ENCODE peak calls at places on chromosomes 6 and 20, in four cellular contexts. A, F, Y and Q are unnamed samples.
A peak's percentile ranks its signal among the peaks of the same experiment; 100 is the strongest.

GRCh38 chr6:154488802-154489437 is 21.6 kb downstream of the CNKSR3 start:
- DNase-seq in A (peak; percentile 8), Y (no peak), F (no peak), Q (no peak)

GRCh38 chr6:144315226-144315980 is 30.3 kb downstream of the UTRN start:
- DNase-seq in A (no peak), Y (no peak), F (no peak), Q (no peak)

GRCh38 chr20:37288091-37288490 is 1.4 kb upstream of the MANBAL start:
- DNase-seq in Y (no peak), F (no peak), A (no peak), Q (no peak)

GRCh38 chr6:106163966-106164877 is 78.1 kb downstream of the PRDM1 start:
- DNase-seq in F (no peak), Y (peak; percentile 51), A (no peak), Q (no peak)

GRCh38 chr6:107173779-107174178 is 58.5 kb upstream of the BEND3 start:
- DNase-seq in A (no peak), Y (no peak), F (no peak), Q (no peak)

GRCh38 chr6:74534485-74535211 is 671.2 kb downstream of the COL12A1 start:
- DNase-seq in Y (peak; percentile 23), A (no peak), F (peak; percentile 99), Q (no peak)

GRCh38 chr6:36028088-36028886 is 679 bp downstream of the MAPK14 start:
- DNase-seq in Y (no peak), F (peak; percentile 46), A (peak; percentile 32), Q (peak; percentile 33)

GRCh38 chr6:120918137-120918536 is 416.1 kb downstream of the TBC1D32 start:
- DNase-seq in A (no peak), Y (no peak), F (no peak), Q (no peak)

GRCh38 chr20:21202284-21202683 is 76.4 kb downstream of the KIZ start:
- DNase-seq in Y (no peak), A (peak; percentile 4), F (peak; percentile 16), Q (no peak)

GRCh38 chr6:157317129-157317814 is 6.0 kb downstream of the TMEM242 start:
- DNase-seq in Y (peak; percentile 47), A (peak; percentile 68), F (peak; percentile 48), Q (no peak)

GRCh38 chr6:113182370-113183141 is 674.6 kb upstream of the MARCKS start:
- DNase-seq in F (peak; percentile 2), Y (peak; percentile 41), A (no peak), Q (no peak)

GRCh38 chr6:31597006-31597405 is 4.2 kb upstream of the NCR3 start:
- DNase-seq in A (no peak), F (peak; percentile 61), Y (no peak), Q (no peak)

GRCh38 chr6:14450133-14451040 is 332.8 kb downstream of the CD83 start:
- DNase-seq in Y (no peak), A (no peak), F (no peak), Q (no peak)

GRCh38 chr6:83633149-83633548 is 75.8 kb downstream of the SNAP91 start:
- DNase-seq in A (no peak), Y (no peak), F (no peak), Q (no peak)

GRCh38 chr6:42704251-42704936 is 18.0 kb downstream of the PRPH2 start:
- DNase-seq in A (no peak), Y (no peak), F (peak; percentile 14), Q (no peak)

GRCh38 chr6:158402184-158402583 is 89.9 kb downstream of the TULP4 start:
- DNase-seq in Y (no peak), F (no peak), A (no peak), Q (no peak)

GRCh38 chr20:35117629-35118028 is 25.0 kb upstream of the TRPC4AP start:
- DNase-seq in Y (no peak), F (no peak), A (no peak), Q (no peak)

DNA sequence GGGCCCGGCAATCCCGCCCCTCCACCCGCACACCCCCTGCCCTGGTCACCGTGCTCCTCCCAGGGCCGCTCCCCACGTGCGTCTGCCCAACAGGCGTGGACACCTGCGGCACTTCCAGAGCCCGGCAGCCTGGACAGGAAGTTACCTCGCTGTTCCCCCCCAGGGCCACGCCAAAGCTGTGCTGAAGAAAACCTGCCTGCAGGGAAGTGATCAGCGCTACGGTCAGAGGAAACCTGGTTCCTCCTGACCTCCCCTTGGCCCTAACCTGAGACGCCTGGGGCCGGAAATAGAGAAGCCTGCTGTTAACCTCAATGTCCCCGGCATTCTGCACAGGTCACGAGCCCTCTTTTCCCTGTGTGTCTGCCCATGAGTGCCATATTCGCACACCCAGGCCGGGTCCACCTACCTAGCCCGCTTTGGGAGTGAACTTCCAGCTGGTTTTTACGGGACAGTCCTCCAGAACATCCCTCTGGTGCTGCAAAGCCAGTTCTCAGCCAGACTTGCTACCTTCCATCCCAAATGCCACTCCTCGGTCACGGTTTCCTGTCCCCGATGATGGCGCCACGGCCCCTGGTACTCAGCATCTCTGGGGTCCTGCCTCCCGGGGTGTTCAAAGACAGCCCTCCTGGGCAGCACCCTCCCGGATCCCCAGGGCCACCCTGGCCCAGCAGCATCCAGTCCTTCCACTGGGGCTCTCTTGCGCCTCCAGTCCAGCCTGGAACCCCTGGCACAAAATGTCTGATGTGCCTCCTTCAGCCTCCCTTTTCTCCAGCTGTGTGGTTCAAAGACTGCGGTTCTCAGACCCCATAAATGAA is 12.0 kb upstream of the IRF4 start:
- DNase-seq in Y (no peak), F (no peak), A (peak; percentile 49), Q (no peak)
- H3K4me3 ChIP-seq in Y (no peak overlapping the region), F (no peak overlapping the region), A (no peak overlapping the region), Q (no peak overlapping the region)

GRCh38 chr20:43096471-43096870 is 93.2 kb downstream of the PTPRT start:
- DNase-seq in Y (no peak), F (no peak), A (no peak), Q (no peak)
- H3K27me3 ChIP-seq in Y (no peaks in the 10 kb centered on the region), F (peaks cover 2% of the 10 kb centered on the region), A (peaks cover 68% of the 10 kb centered on the region), Q (no peaks in the 10 kb centered on the region)

DNA sequence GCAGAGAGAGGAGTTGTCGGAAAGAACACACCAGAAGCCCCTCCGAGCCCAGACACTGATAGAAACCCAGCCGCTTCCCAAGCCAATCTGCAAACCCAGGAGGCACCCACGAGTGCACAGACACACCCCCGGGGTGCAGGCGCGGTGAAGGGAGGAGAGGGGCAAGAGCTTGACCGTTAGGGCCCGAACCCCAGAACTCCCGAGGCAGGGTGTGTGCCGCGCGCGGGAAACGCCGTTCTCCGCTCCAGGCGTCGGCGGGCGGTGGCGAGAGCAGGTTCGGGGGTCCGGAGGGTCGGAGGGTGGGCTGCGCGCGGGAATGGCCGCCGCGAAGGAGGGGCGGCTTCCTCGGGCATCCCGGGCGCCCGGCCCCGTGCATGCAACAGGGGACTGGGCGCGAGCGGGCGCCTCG is 549 bp downstream of the ELOVL2 start:
- DNase-seq in Y (no peak), F (no peak), A (no peak), Q (peak; percentile 25)
- H3K4me3 ChIP-seq in Y (peak overlapping the region; percentile 59), F (peak overlapping the region; percentile 99), A (no peak overlapping the region), Q (no peak overlapping the region)

GRCh38 chr20:47546184-47547033 is 44.7 kb downstream of the NCOA3 start:
- DNase-seq in F (no peak), A (peak; percentile 30), Y (peak; percentile 83), Q (no peak)

GRCh38 chr20:47545499-47545898 is 43.8 kb downstream of the NCOA3 start:
- DNase-seq in Y (no peak), F (no peak), A (no peak), Q (no peak)

GRCh38 chr20:47549671-47550070 is 48.0 kb downstream of the NCOA3 start:
- DNase-seq in F (no peak), A (no peak), Y (no peak), Q (no peak)

GRCh38 chr20:47544852-47545251 is 43.2 kb downstream of the NCOA3 start:
- DNase-seq in A (no peak), Y (no peak), F (no peak), Q (no peak)

GRCh38 chr20:47547034-47547387 is 45.3 kb downstream of the NCOA3 start:
- DNase-seq in Y (no peak), A (no peak), F (no peak), Q (no peak)
- H3K27me3 ChIP-seq in Y (no peaks in the 10 kb centered on the region), A (no peaks in the 10 kb centered on the region), F (no peaks in the 10 kb centered on the region), Q (no peaks in the 10 kb centered on the region)